ENCODE peak calls at places on chromosomes 12 and 14, in eight cellular contexts. R is GM06990; J is ELF-1; H is NCI-H524; F is activated T-cell treated with anti-CD3 and anti-CD28 coated beads for 24 hours; C is myocyte; T is activated CD4-positive, alpha-beta T cell treated with anti-CD3 and anti-CD28 coated beads for 48 hours; Z is NCI-H510A treated with DMSO at 0.1 percent for 48 hours. E is an unnamed sample.

GRCh38 chr14:20428010-20428365 is 8.0 kb downstream of the KLHL33 start:
- DNase-seq in J (no peak), Z (no peak), T (no peak), R (no peak), F (no peak), C (no peak), H (no peak), E (no peak)

GRCh38 chr14:31206536-31207286 is 882 bp downstream of the HECTD1 start:
- DNase-seq in T (peak), C (no peak), F (peak), Z (peak), R (peak), J (peak), H (peak), E (peak)

GRCh38 chr12:108612788-108613282 is 15.0 kb upstream of the TMEM119 start:
- DNase-seq in J (peak), C (no peak), R (no peak), T (no peak), F (no peak), H (no peak), Z (no peak), E (no peak)

GRCh38 chr12:116142936-116143882 is 134.3 kb downstream of the MED13L start:
- DNase-seq in R (no peak), C (no peak), Z (no peak), F (no peak), J (no peak), H (no peak), T (no peak), E (no peak)

GRCh38 chr12:107822356-107822755 is 47.9 kb downstream of the ASCL4 start:
- DNase-seq in H (no peak), Z (no peak), T (no peak), C (no peak), J (peak), R (no peak), F (no peak), E (no peak)

GRCh38 chr12:65853489-65854157 is 29.3 kb downstream of the HMGA2 start:
- DNase-seq in F (no peak), J (no peak), Z (no peak), R (no peak), H (no peak), T (no peak), C (no peak), E (no peak)

GRCh38 chr14:57549765-57550420 is 56.2 kb upstream of the CCDC198 start:
- DNase-seq in H (no peak), Z (no peak), C (no peak), R (no peak), F (no peak), J (no peak), T (no peak), E (no peak)

GRCh38 chr12:89225401-89225800 is 126.9 kb downstream of the DUSP6 start:
- DNase-seq in H (no peak), C (no peak), T (peak), J (no peak), F (peak), R (peak), Z (peak), E (no peak)

GRCh38 chr12:93003540-93004239 is 74.6 kb upstream of the EEA1 start:
- DNase-seq in Z (no peak), J (peak), T (no peak), R (no peak), H (no peak), F (no peak), C (no peak), E (no peak)

GRCh38 chr14:21087294-21088091 is 11.0 kb downstream of the ZNF219 start:
- DNase-seq in J (peak), H (peak), Z (no peak), T (no peak), C (no peak), F (peak), R (no peak), E (peak)

GRCh38 chr12:12392428-12392827 is 35.5 kb downstream of the BORCS5 start:
- DNase-seq in F (no peak), J (no peak), H (no peak), Z (no peak), R (no peak), T (no peak), C (no peak), E (no peak)

GRCh38 chr12:45893240-45893639 is 97.1 kb downstream of the SCAF11 start:
- DNase-seq in H (no peak), R (no peak), C (peak), J (no peak), F (no peak), Z (no peak), T (no peak), E (no peak)

GRCh38 chr14:38618514-38618913 is 362.6 kb upstream of the CLEC14A start:
- DNase-seq in J (no peak), T (no peak), R (no peak), Z (no peak), C (no peak), F (no peak), H (no peak), E (no peak)

GRCh38 chr14:103164006-103164405 is 40.7 kb downstream of the TNFAIP2 start:
- DNase-seq in J (no peak), C (no peak), Z (no peak), F (no peak), T (no peak), H (no peak), R (no peak), E (no peak)

GRCh38 chr12:27973487-27973890 is 956 bp upstream of the PTHLH start:
- DNase-seq in C (no peak), T (no peak), R (no peak), Z (no peak), F (no peak), H (no peak), J (peak), E (no peak)

GRCh38 chr12:101759396-101760047 is 20.3 kb upstream of the SYCP3 start:
- DNase-seq in J (no peak), C (peak), H (peak), F (no peak), R (no peak), Z (peak), T (no peak), E (peak)

E was measured in NCI-H1105 treated with DMSO at 0.1 percent for 48 hours.